ENCODE peak calls at places on chromosome 17, in six cellular contexts. X is K562, M is thoracic aorta, V is lower lobe of right lung, W is ovary, R is ascending aorta. T is an unnamed sample. For H3K4me1, the result is how much of the 10 kb centered on the place peaks cover.

GRCh38 chr17:1645207-1646171 is at the start of gene SCARF1:
- DNase-seq in X (no peak), M (no peak), V (peak), W (no peak), R (peak), T (no peak)

GRCh38 chr17:67050066-67050465 is 5.7 kb downstream of the CACNG1 start:
- DNase-seq in X (no peak), M (no peak), V (no peak), W (no peak), R (no peak), T (peak)

GRCh38 chr17:28426081-28426519 is 20.1 kb upstream of the SLC46A1 start:
- DNase-seq in X (peak), M (no peak), V (no peak), W (no peak), R (no peak), T (no peak)

GRCh38 chr17:34582901-34583245 is 3.5 kb downstream of the TMEM132E start:
- DNase-seq in X (no peak), M (no peak), V (no peak), W (no peak), R (no peak), T (no peak)

GRCh38 chr17:47866941-47867340 is 16.0 kb upstream of the SP6 start:
- DNase-seq in X (peak), M (no peak), V (no peak), W (no peak), R (no peak), T (no peak)

GRCh38 chr17:79246226-79246794 is 171.7 kb downstream of the ENGASE start:
- DNase-seq in X (no peak), M (no peak), V (no peak), W (no peak), R (no peak), T (no peak)

GRCh38 chr17:37530420-37530819 is 40.7 kb downstream of the DUSP14 start:
- DNase-seq in X (no peak), M (no peak), V (no peak), W (no peak), R (no peak), T (no peak)

GRCh38 chr17:71975998-71976649 is 144.7 kb upstream of the SOX9 start:
- DNase-seq in X (no peak), M (peak), V (peak), W (peak), R (peak), T (no peak)

GRCh38 chr17:29583324-29584248 is 5.9 kb downstream of the GIT1 start:
- DNase-seq in X (no peak), M (no peak), V (peak), W (no peak), R (peak), T (no peak)

GRCh38 chr17:77280304-77280910 is 139.6 kb downstream of the SEC14L1 start:
- DNase-seq in X (no peak), M (no peak), V (no peak), W (no peak), R (no peak), T (no peak)

GRCh38 chr17:56918916-56919315 is 5.1 kb upstream of the TRIM25 start:
- DNase-seq in X (no peak), M (no peak), V (no peak), W (no peak), R (no peak), T (no peak)

GRCh38 chr17:49741009-49741691 is 22.8 kb downstream of the FAM117A start:
- DNase-seq in X (no peak), M (no peak), V (no peak), W (no peak), R (no peak), T (no peak)

GRCh38 chr17:52201764-52202571 is 43.5 kb upstream of the CA10 start:
- DNase-seq in X (no peak), M (no peak), V (no peak), W (no peak), R (no peak), T (no peak)

GRCh38 chr17:4365628-4366311 is 705 bp downstream of the UBE2G1 start:
- DNase-seq in X (peak), M (no peak), V (peak), W (peak), R (no peak), T (no peak)

GRCh38 chr17:39461911-39462641 is 790 bp downstream of the CDK12 start:
- DNase-seq in X (peak), M (no peak), V (no peak), W (peak), R (peak), T (no peak)

GRCh38 chr17:42339221-42339620 is 49.0 kb downstream of the STAT3 start:
- DNase-seq in X (no peak), M (no peak), V (no peak), W (no peak), R (no peak), T (no peak)

GRCh38 chr17:28385037-28385797 is 13.7 kb downstream of the SARM1 start:
- DNase-seq in X (no peak), M (no peak), V (peak), W (no peak), R (no peak), T (no peak)

GRCh38 chr17:27396941-27397340 is 59.3 kb upstream of the KSR1 start:
- DNase-seq in X (no peak), M (no peak), V (no peak), W (no peak), R (no peak), T (no peak)

GRCh38 chr17:39604911-39605491 is 2.7 kb downstream of the NEUROD2 start:
- DNase-seq in X (no peak), M (no peak), V (no peak), W (no peak), R (no peak), T (no peak)

GRCh38 chr17:34090593-34090992 is 164.5 kb upstream of the CCL2 start:
- DNase-seq in X (no peak), M (no peak), V (no peak), W (no peak), R (no peak), T (no peak)

GRCh38 chr17:39927928-39928867 is 666 bp downstream of the LRRC3C start:
- DNase-seq in X (peak), M (no peak), V (peak), W (peak), R (peak), T (no peak)

GRCh38 chr17:6752068-6752909 is 3.6 kb upstream of the XAF1 start:
- DNase-seq in X (no peak), M (peak), V (no peak), W (peak), R (peak), T (no peak)

GRCh38 chr17:30225919-30226553 is 9.5 kb downstream of the SLC6A4 start:
- DNase-seq in X (no peak), M (no peak), V (no peak), W (no peak), R (no peak), T (no peak)

GRCh38 chr17:64247836-64248235 is 15.2 kb downstream of the TEX2 start:
- DNase-seq in X (no peak), M (no peak), V (no peak), W (no peak), R (no peak), T (no peak)

GRCh38 chr17:60819447-60820130 is 141.9 kb downstream of the BCAS3 start:
- DNase-seq in X (peak), M (no peak), V (no peak), W (no peak), R (no peak), T (no peak)

GRCh38 chr17:28370035-28370743 is at the start of gene VTN:
- DNase-seq in X (peak), M (no peak), V (peak), W (no peak), R (peak), T (no peak)

GRCh38 chr17:48187867-48188608 is 80.5 kb downstream of the SNX11 start:
- DNase-seq in X (no peak), M (no peak), V (no peak), W (no peak), R (no peak), T (no peak)

GRCh38 chr17:8837438-8838075 is 29.9 kb downstream of the PIK3R6 start:
- DNase-seq in X (no peak), M (no peak), V (no peak), W (no peak), R (peak), T (no peak)

GRCh38 chr17:72171703-72172670 is 51.2 kb downstream of the SOX9 start:
- DNase-seq in X (no peak), M (no peak), V (no peak), W (no peak), R (no peak), T (no peak)

GRCh38 chr17:36937961-36938565 is 788 bp downstream of the LHX1 start:
- DNase-seq in X (no peak), M (no peak), V (no peak), W (no peak), R (peak), T (no peak)

GRCh38 chr17:62792122-62792800 is 15.9 kb downstream of the MARCHF10 start:
- DNase-seq in X (no peak), M (no peak), V (no peak), W (no peak), R (peak), T (no peak)

GRCh38 chr17:45930420-45930951 is 36.1 kb downstream of the MAPT start:
- DNase-seq in X (peak), M (no peak), V (no peak), W (no peak), R (no peak), T (no peak)

GRCh38 chr17:2749058-2749783 is at the start of gene CCDC92B:
- DNase-seq in X (no peak), M (no peak), V (no peak), W (no peak), R (no peak), T (no peak)

GRCh38 chr17:71519285-71519684 is 601.5 kb upstream of the SOX9 start:
- DNase-seq in X (no peak), M (no peak), V (no peak), W (no peak), R (no peak), T (no peak)

GRCh38 chr17:5837055-5837491 is 233.1 kb upstream of the WSCD1 start:
- DNase-seq in X (no peak), M (no peak), V (no peak), W (no peak), R (no peak), T (no peak)

GRCh38 chr17:64306850-64307463 is 43.9 kb upstream of the TEX2 start:
- DNase-seq in X (peak), M (no peak), V (peak), W (peak), R (peak), T (peak)

GRCh38 chr17:42059815-42060214 is 9.4 kb upstream of the C17orf113 start:
- DNase-seq in X (no peak), M (no peak), V (no peak), W (no peak), R (no peak), T (no peak)

GRCh38 chr17:30000755-30001257 is 59.4 kb downstream of the EFCAB5 start:
- DNase-seq in X (no peak), M (no peak), V (no peak), W (no peak), R (no peak), T (no peak)

GRCh38 chr17:56762988-56763387 is 70.7 kb downstream of the C17orf67 start:
- DNase-seq in X (no peak), M (no peak), V (no peak), W (no peak), R (no peak), T (no peak)

DNA sequence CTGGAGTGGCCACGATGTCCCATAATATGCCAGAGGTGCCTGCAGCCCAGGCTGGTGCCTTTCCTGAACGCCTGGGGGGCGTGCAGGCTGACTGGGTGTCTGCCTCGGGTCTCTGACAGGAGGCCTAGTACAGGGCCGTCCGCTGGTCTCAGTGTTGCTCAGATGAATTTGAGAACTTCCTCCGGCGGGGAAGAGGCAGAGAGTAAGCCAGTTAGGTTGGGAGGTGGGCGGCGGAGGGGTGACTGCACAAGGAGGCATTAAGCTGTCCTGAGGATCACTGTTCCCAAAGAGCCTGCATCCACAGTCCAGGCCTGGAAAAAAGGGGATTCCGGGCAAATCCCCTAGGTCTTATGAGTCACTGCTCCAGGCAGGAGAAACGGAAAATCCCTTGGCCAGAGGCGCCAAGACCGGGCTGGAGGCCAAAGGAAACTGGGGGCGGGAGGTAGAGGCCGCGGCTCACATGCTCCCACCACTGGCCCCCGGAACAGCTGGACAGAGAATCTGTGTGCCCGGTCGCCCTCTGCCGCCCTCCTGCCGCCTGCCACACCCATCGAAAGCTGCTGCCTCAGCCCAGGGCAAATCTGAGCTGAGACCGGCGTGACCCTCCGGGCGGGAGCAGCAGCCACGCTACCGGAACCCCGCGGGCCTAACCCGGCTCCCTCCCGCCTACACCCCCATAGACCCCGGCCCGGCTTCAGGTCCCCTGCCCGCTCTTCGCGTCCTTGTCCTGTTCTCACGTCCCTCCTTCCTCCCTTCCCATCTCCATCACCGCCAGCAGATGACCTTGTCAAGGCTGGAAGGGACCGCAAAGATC is 1.2 kb downstream of the TRIM47 start:
- DNase-seq in X (no peak), M (peak), V (peak), W (peak), R (peak), T (no peak)
- H3K4me1 ChIP-seq in X (half or more), M (under half), V (half or more), W (under half), R (under half), T (under half)

GRCh38 chr17:75087558-75088453 is at the start of gene SLC16A5:
- DNase-seq in X (peak), M (no peak), V (peak), W (peak), R (peak), T (peak)

GRCh38 chr17:75086496-75087181 is 1.1 kb upstream of the SLC16A5 start:
- DNase-seq in X (no peak), M (no peak), V (no peak), W (no peak), R (no peak), T (no peak)

GRCh38 chr17:75088902-75089417 is 1.2 kb downstream of the SLC16A5 start:
- DNase-seq in X (no peak), M (no peak), V (no peak), W (peak), R (no peak), T (no peak)

GRCh38 chr17:75088465-75088895 is 726 bp downstream of the SLC16A5 start:
- DNase-seq in X (no peak), M (no peak), V (no peak), W (no peak), R (no peak), T (no peak)

DNA sequence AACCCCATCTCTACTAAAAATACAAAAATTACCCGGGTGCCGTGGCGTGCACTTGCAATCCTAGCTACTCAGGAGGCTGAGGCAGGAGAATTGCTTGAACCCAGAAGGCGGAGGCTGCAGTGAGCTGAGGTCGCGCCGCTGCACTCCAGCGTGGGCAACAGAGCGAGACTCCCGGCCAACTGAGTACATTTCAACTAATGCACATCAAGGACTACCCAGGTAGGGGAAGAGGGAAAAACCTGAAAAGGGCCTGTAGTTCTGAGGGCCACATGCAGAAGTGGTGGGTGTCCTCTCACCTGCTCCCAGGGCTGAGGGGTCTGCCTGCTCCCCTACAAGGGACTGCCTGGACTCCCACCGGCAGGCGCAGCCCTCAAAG is 584 bp upstream of the SLC16A5 start:
- DNase-seq in X (no peak), M (no peak), V (no peak), W (no peak), R (no peak), T (no peak)
- H3K4me1 ChIP-seq in X (half or more), M (under half), V (half or more), W (under half), R (under half), T (under half)

GRCh38 chr17:81434079-81434478 is 38.8 kb downstream of the BAHCC1 start:
- DNase-seq in X (no peak), M (no peak), V (no peak), W (no peak), R (no peak), T (no peak)
- H3K4me1 ChIP-seq in X (half or more), M (under half), V (under half), W (under half), R (under half), T (under half)

GRCh38 chr17:32628645-32629044 is 141.9 kb downstream of the CDK5R1 start:
- DNase-seq in X (no peak), M (no peak), V (no peak), W (no peak), R (no peak), T (no peak)

GRCh38 chr17:32626371-32626770 is 139.6 kb downstream of the CDK5R1 start:
- DNase-seq in X (no peak), M (no peak), V (no peak), W (no peak), R (no peak), T (no peak)

GRCh38 chr17:32625971-32626370 is 139.2 kb downstream of the CDK5R1 start:
- DNase-seq in X (no peak), M (no peak), V (no peak), W (no peak), R (no peak), T (no peak)

GRCh38 chr17:32629563-32630190 is 142.9 kb downstream of the CDK5R1 start:
- DNase-seq in X (no peak), M (no peak), V (no peak), W (no peak), R (no peak), T (no peak)

GRCh38 chr17:32627233-32628008 is 140.6 kb downstream of the CDK5R1 start:
- DNase-seq in X (no peak), M (no peak), V (no peak), W (peak), R (no peak), T (no peak)
- H3K4me1 ChIP-seq in X (under half), M (under half), V (under half), W (under half), R (under half), T (under half)

GRCh38 chr17:82331345-82331939 is 2.1 kb downstream of the SECTM1 start:
- DNase-seq in X (no peak), M (no peak), V (no peak), W (no peak), R (no peak), T (no peak)
- H3K4me1 ChIP-seq in X (half or more), M (under half), V (half or more), W (under half), R (under half), T (under half)